ENCODE peak calls at places on chromosome 14, in seven cellular contexts. H, I, Y, Q, M, N and O are unnamed samples.

GRCh38 chr14:50539051-50539450 is 6.7 kb upstream of the MAP4K5 start:
- DNase-seq in M (no peak), H (no peak), I (no peak), N (no peak), Q (no peak), Y (no peak), O (no peak)

GRCh38 chr14:61280526-61281185 is 482 bp downstream of the TMEM30B start:
- DNase-seq in N (peak), H (peak), Y (no peak), Q (peak), I (peak), M (peak), O (no peak)

GRCh38 chr14:90513151-90514014 is 116.6 kb downstream of the CALM1 start:
- DNase-seq in N (peak), Q (peak), H (peak), Y (no peak), M (no peak), I (no peak), O (no peak)

GRCh38 chr14:102622262-102622885 is 29.9 kb downstream of the RCOR1 start:
- DNase-seq in M (no peak), H (no peak), Y (no peak), I (no peak), Q (no peak), N (no peak), O (no peak)

GRCh38 chr14:20683125-20683895 is 1.1 kb upstream of the RNASE4 start:
- DNase-seq in Q (peak), H (peak), Y (peak), N (peak), M (peak), I (peak), O (peak)

GRCh38 chr14:100615736-100616695 is 28.8 kb upstream of the BEGAIN start:
- DNase-seq in H (no peak), Y (no peak), I (no peak), N (no peak), Q (no peak), M (no peak), O (no peak)

GRCh38 chr14:69715725-69716482 is 51.0 kb upstream of the SRSF5 start:
- DNase-seq in I (no peak), N (peak), M (no peak), H (peak), Q (peak), Y (peak), O (peak)

GRCh38 chr14:26598081-26598671 is 343 bp upstream of the NOVA1 start:
- DNase-seq in H (peak), M (peak), N (peak), Q (peak), Y (peak), I (peak), O (no peak)

GRCh38 chr14:31927348-31927826 is 149.7 kb upstream of the ARHGAP5 start:
- DNase-seq in N (peak), H (no peak), M (no peak), Q (peak), I (no peak), Y (no peak), O (peak)

GRCh38 chr14:71380271-71380670 is 473.0 kb downstream of the PCNX1 start:
- DNase-seq in Y (no peak), Q (peak), I (no peak), H (no peak), N (no peak), M (no peak), O (peak)

GRCh38 chr14:76955575-76956252 is 72.8 kb downstream of the IRF2BPL start:
- DNase-seq in Q (peak), Y (no peak), M (no peak), N (peak), I (peak), H (no peak), O (peak)

GRCh38 chr14:39428118-39428517 is 4.1 kb downstream of the FBXO33 start:
- DNase-seq in Y (no peak), I (no peak), M (no peak), Q (no peak), N (no peak), H (no peak), O (no peak)

GRCh38 chr14:39425947-39426346 is 6.3 kb downstream of the FBXO33 start:
- DNase-seq in Q (no peak), Y (no peak), I (no peak), M (no peak), N (no peak), H (no peak), O (no peak)

GRCh38 chr14:39430762-39431415 is 1.3 kb downstream of the FBXO33 start:
- DNase-seq in N (no peak), H (no peak), I (no peak), Y (no peak), Q (peak), M (no peak), O (peak)

GRCh38 chr14:39423793-39424192 is 8.4 kb downstream of the FBXO33 start:
- DNase-seq in M (no peak), I (no peak), Q (no peak), N (no peak), Y (no peak), H (no peak), O (no peak)

GRCh38 chr14:39426605-39427004 is 5.6 kb downstream of the FBXO33 start:
- DNase-seq in I (no peak), N (no peak), M (no peak), H (no peak), Q (peak), Y (no peak), O (peak)
- TF ChIP-seq CTCF in I (peak), N (peak), M (no peak), H (no peak), Q (peak), Y (no peak), O (peak)

GRCh38 chr14:22847661-22848341 is 11.4 kb downstream of the MMP14 start:
- DNase-seq in H (no peak), Q (peak), Y (no peak), I (no peak), M (peak), N (peak), O (peak)

GRCh38 chr14:22848391-22849164 is 12.2 kb downstream of the MMP14 start:
- DNase-seq in Y (peak), I (no peak), Q (peak), N (peak), M (peak), H (peak), O (peak)

GRCh38 chr14:22850944-22851790 is 14.8 kb downstream of the MMP14 start:
- DNase-seq in M (no peak), Y (peak), I (no peak), N (peak), H (peak), Q (peak), O (peak)

GRCh38 chr14:22846811-22847307 is 10.5 kb downstream of the MMP14 start:
- DNase-seq in Y (no peak), I (no peak), Q (no peak), M (no peak), N (no peak), H (no peak), O (no peak)

GRCh38 chr14:22849212-22849819 is 12.9 kb downstream of the MMP14 start:
- DNase-seq in Q (no peak), N (peak), M (no peak), I (no peak), H (peak), Y (peak), O (no peak)
- TF ChIP-seq CTCF in Q (no peak), N (no peak), M (no peak), I (no peak), H (no peak), Y (no peak), O (no peak)

GRCh38 chr14:78933948-78934524 is 763.9 kb downstream of the NRXN3 start:
- DNase-seq in Q (peak), H (no peak), I (no peak), N (no peak), Y (no peak), M (no peak), O (peak)
- TF ChIP-seq CTCF in Q (peak), H (peak), I (peak), N (peak), Y (peak), M (no peak), O (peak)

GRCh38 chr14:35890308-35890707 is 64.2 kb downstream of the BRMS1L start:
- DNase-seq in Y (no peak), I (no peak), M (no peak), N (no peak), Q (no peak), H (no peak), O (no peak)
- TF ChIP-seq CTCF in Y (no peak), I (no peak), M (no peak), N (no peak), Q (no peak), H (no peak), O (no peak)

DNA sequence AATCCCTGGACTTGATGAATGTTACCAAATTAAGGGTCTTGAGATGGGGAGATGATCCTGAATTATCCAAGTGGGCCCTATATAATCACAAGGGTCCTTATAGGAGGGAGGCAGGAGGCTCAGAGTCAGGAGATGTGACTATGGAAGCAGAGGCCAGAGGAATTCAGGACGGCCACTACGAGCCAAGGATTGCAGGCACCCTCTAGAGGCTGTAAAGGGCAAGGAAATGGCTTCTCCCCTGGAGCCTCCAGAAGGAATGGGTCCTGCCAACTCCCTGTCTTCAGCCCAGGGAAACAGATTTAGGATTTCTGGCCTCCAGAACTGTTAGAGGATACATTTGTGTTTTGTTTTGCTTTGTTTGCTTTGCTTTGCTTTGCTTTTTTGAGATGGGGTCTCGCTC is 8.8 kb downstream of the BDKRB1 start:
- DNase-seq in Q (peak), Y (no peak), I (no peak), N (no peak), M (no peak), H (no peak), O (no peak)
- TF ChIP-seq CTCF in Q (peak), Y (no peak), I (peak), N (no peak), M (peak), H (peak), O (peak)

GRCh38 chr14:52399886-52400599 is 85.9 kb downstream of the PTGER2 start:
- DNase-seq in M (no peak), I (no peak), H (no peak), Q (peak), N (no peak), Y (no peak), O (no peak)
- TF ChIP-seq CTCF in M (no peak), I (no peak), H (no peak), Q (peak), N (no peak), Y (no peak), O (peak)